ENCODE peak calls at places on chromosomes 2 and 18, in eight cellular contexts. K is ovary; R is central memory CD4-positive, alpha-beta T cell; B is left colon; V is GM20000; Q is NB4; Z is CD8-positive, alpha-beta memory T cell; A is activated T-cell treated with anti-CD3 and anti-CD28 coated beads, Interleukin-2, amount 50 U/mL, for 24 hours. O is an unnamed sample.

GRCh38 chr2:63023444-63023843 is 27.2 kb upstream of the OTX1 start:
- DNase-seq in K (no peak), R (no peak), B (no peak), V (peak), Q (peak), Z (no peak), A (no peak), O (peak)

GRCh38 chr2:175080479-175080878 is 75.3 kb upstream of the CHN1 start:
- DNase-seq in K (no peak), R (no peak), B (no peak), V (no peak), Q (no peak), Z (no peak), A (no peak), O (no peak)

GRCh38 chr2:186554450-186554849 is 35.4 kb upstream of the ITGAV start:
- DNase-seq in K (no peak), R (no peak), B (no peak), V (no peak), Q (no peak), Z (no peak), A (no peak), O (no peak)

GRCh38 chr2:236628981-236629605 is 59.5 kb downstream of the ACKR3 start:
- DNase-seq in K (no peak), R (no peak), B (no peak), V (no peak), Q (no peak), Z (no peak), A (no peak), O (no peak)

GRCh38 chr2:46164581-46165301 is 132.5 kb upstream of the EPAS1 start:
- DNase-seq in K (peak), R (no peak), B (peak), V (no peak), Q (no peak), Z (no peak), A (no peak), O (peak)

GRCh38 chr2:216478151-216478550 is 20.5 kb upstream of the RPL37A start:
- DNase-seq in K (no peak), R (no peak), B (no peak), V (no peak), Q (peak), Z (no peak), A (no peak), O (peak)

GRCh38 chr2:8303322-8303832 is 378.5 kb upstream of the ID2 start:
- DNase-seq in K (no peak), R (peak), B (peak), V (peak), Q (peak), Z (peak), A (peak), O (no peak)

GRCh38 chr18:34977787-34978532 is 63.3 kb upstream of the MAPRE2 start:
- DNase-seq in K (peak), R (peak), B (peak), V (peak), Q (peak), Z (peak), A (peak), O (peak)

GRCh38 chr2:26438926-26439325 is 37.2 kb downstream of the DRC1 start:
- DNase-seq in K (no peak), R (no peak), B (no peak), V (no peak), Q (no peak), Z (no peak), A (no peak), O (no peak)

GRCh38 chr2:25877431-25878360 is 591 bp downstream of the ASXL2 start:
- DNase-seq in K (peak), R (peak), B (peak), V (peak), Q (peak), Z (peak), A (peak), O (peak)

GRCh38 chr2:151907286-151907932 is 79.2 kb upstream of the ARL5A start:
- DNase-seq in K (no peak), R (no peak), B (no peak), V (no peak), Q (no peak), Z (no peak), A (no peak), O (no peak)

GRCh38 chr2:182259629-182260150 is 167.1 kb downstream of the PDE1A start:
- DNase-seq in K (no peak), R (no peak), B (no peak), V (no peak), Q (no peak), Z (no peak), A (no peak), O (peak)

GRCh38 chr2:210072922-210073509 is 70.6 kb downstream of the RPE start:
- DNase-seq in K (no peak), R (no peak), B (no peak), V (peak), Q (peak), Z (no peak), A (no peak), O (peak)

GRCh38 chr2:50515638-50516037 is 516.3 kb downstream of the NRXN1 start:
- DNase-seq in K (no peak), R (no peak), B (no peak), V (no peak), Q (no peak), Z (no peak), A (no peak), O (no peak)

GRCh38 chr2:26558271-26559043 is 80.5 kb upstream of the OTOF start:
- DNase-seq in K (no peak), R (no peak), B (no peak), V (no peak), Q (no peak), Z (no peak), A (no peak), O (no peak)